ENCODE peak calls at places on chromosomes 4 and X, in seven cellular contexts. G is GM19239; O is NCI-H510A treated with DMSO at 0.1 percent for 48 hours; C is AG09309; Z is KBM-7; J is activated B cell treated with CpG ODN at 0.5 μM for 24 hours; U is stimulated activated CD4-positive, alpha-beta T cell treated with anti-CD3 and anti-CD28 coated beads, Interleukin-1b, Interleukin-23, amount 100 ng/mL, for 24 hours. R is an unnamed sample.
A peak's percentile ranks its signal among the peaks of the same experiment; 100 is the strongest.

GRCh38 chr4:56995525-56995924 is 16.8 kb downstream of the POLR2B start:
- DNase-seq in Z (no peak), J (no peak), U (no peak), G (no peak), C (peak; percentile 53), O (no peak), R (no peak)

GRCh38 chr4:151952137-151952536 is 191.3 kb upstream of the GATB start:
- DNase-seq in O (no peak), U (no peak), J (no peak), C (no peak), Z (no peak), G (no peak), R (no peak)

GRCh38 chrX:11064851-11065600 is 46.1 kb upstream of the HCCS start:
- DNase-seq in Z (no peak), J (no peak), U (no peak), G (no peak), C (peak; percentile 71), O (no peak), R (no peak)

GRCh38 chr4:190018201-190018920 is 8.7 kb downstream of the FRG2 start:
- DNase-seq in G (no peak), O (no peak), U (no peak), C (no peak), Z (no peak), J (no peak), R (no peak)

GRCh38 chr4:6192245-6192644 is 8.1 kb downstream of the JAKMIP1 start:
- DNase-seq in G (no peak), O (no peak), C (no peak), J (no peak), U (no peak), Z (no peak), R (no peak)

GRCh38 chr4:72558655-72559054 is 10.4 kb downstream of the ADAMTS3 start:
- DNase-seq in U (no peak), C (no peak), O (no peak), G (no peak), J (no peak), Z (no peak), R (no peak)

GRCh38 chr4:149218672-149219071 is 597.0 kb downstream of the IQCM start:
- DNase-seq in U (no peak), G (no peak), Z (no peak), O (no peak), J (no peak), C (no peak), R (no peak)

GRCh38 chr4:165715989-165716388 is 157.0 kb upstream of the TLL1 start:
- DNase-seq in U (no peak), O (no peak), Z (no peak), C (no peak), G (no peak), J (no peak), R (no peak)

GRCh38 chr4:31237242-31237641 is 517.1 kb downstream of the PCDH7 start:
- DNase-seq in G (no peak), Z (no peak), U (no peak), J (no peak), O (no peak), C (no peak), R (no peak)

GRCh38 chr4:53671757-53672156 is 80.5 kb upstream of the LNX1 start:
- DNase-seq in J (no peak), O (peak; percentile 88), C (no peak), U (no peak), G (no peak), Z (no peak), R (no peak)

GRCh38 chr4:687048-687974 is 1.6 kb downstream of the SLC49A3 start:
- DNase-seq in G (no peak), C (peak; percentile 52), U (no peak), J (no peak), Z (no peak), O (no peak), R (no peak)

GRCh38 chr4:34105311-34105710 is 2139.0 kb downstream of the ARAP2 start:
- DNase-seq in C (peak; percentile 7), J (no peak), U (no peak), O (no peak), Z (no peak), G (no peak), R (no peak)

GRCh38 chr4:74105656-74106275 is 6.8 kb upstream of the CXCL2 start:
- DNase-seq in U (no peak), Z (no peak), C (no peak), O (no peak), G (no peak), J (no peak), R (no peak)

GRCh38 chr4:39597695-39598381 is 40.8 kb downstream of the SMIM14 start:
- DNase-seq in G (no peak), U (no peak), C (no peak), Z (peak; percentile 25), J (no peak), O (no peak), R (no peak)

GRCh38 chr4:7938513-7939376 is 916 bp downstream of the AFAP1 start:
- DNase-seq in O (no peak), J (no peak), G (no peak), C (no peak), Z (no peak), U (no peak), R (no peak)

GRCh38 chr4:78758105-78758504 is 18.0 kb upstream of the BMP2K start:
- DNase-seq in O (no peak), J (no peak), Z (no peak), G (no peak), U (no peak), C (no peak), R (no peak)

GRCh38 chrX:274904-275475 is 6.2 kb upstream of the PLCXD1 start:
- DNase-seq in J (no peak), O (no peak), U (no peak), G (no peak), Z (peak; percentile 99), C (no peak), R (no peak)

GRCh38 chr4:112951362-112951962 is 98.0 kb upstream of the ANK2 start:
- DNase-seq in G (no peak), J (no peak), C (no peak), O (peak; percentile 5), U (no peak), Z (peak; percentile 50), R (no peak)

GRCh38 chrX:75547783-75548182 is 24.9 kb upstream of the ZDHHC15 start:
- DNase-seq in O (no peak), Z (peak; percentile 90), C (no peak), G (no peak), J (no peak), U (no peak), R (no peak)

GRCh38 chr4:184441461-184442392 is 32.6 kb downstream of the IRF2 start:
- DNase-seq in J (no peak), C (no peak), Z (no peak), G (no peak), U (no peak), O (peak; percentile 10), R (no peak)

R was measured in vagina.